ENCODE peak calls at places on chromosome 15, in ten cellular contexts. D, N, A, Z, U, Q, M, L, T and V are unnamed samples.

GRCh38 chr15:100596792-100597191 is 5.2 kb downstream of the LINS1 start:
- DNase-seq in D (peak), N (no peak), A (peak), Z (peak), U (no peak), Q (no peak), M (no peak), L (peak), T (no peak), V (no peak)

GRCh38 chr15:40984963-40985362 is 31.7 kb downstream of the CHAC1 start:
- DNase-seq in D (no peak), N (peak), A (no peak), Z (peak), U (no peak), Q (no peak), M (peak), L (no peak), T (no peak), V (no peak)

GRCh38 chr15:77633134-77633912 is 611 bp upstream of the LINGO1 start:
- DNase-seq in D (peak), N (peak), A (peak), Z (peak), U (peak), Q (peak), M (peak), L (peak), T (peak), V (peak)

GRCh38 chr15:77508541-77509505 is 88.1 kb downstream of the HMG20A start:
- DNase-seq in D (no peak), N (no peak), A (no peak), Z (no peak), U (no peak), Q (no peak), M (peak), L (no peak), T (no peak), V (no peak)

GRCh38 chr15:68666812-68667450 is 88.1 kb downstream of the CORO2B start:
- DNase-seq in D (peak), N (no peak), A (no peak), Z (no peak), U (no peak), Q (no peak), M (no peak), L (no peak), T (no peak), V (no peak)

GRCh38 chr15:94336817-94337537 is 105.6 kb downstream of the MCTP2 start:
- DNase-seq in D (no peak), N (no peak), A (no peak), Z (no peak), U (no peak), Q (no peak), M (no peak), L (no peak), T (no peak), V (no peak)

GRCh38 chr15:98375513-98376360 is 272.6 kb upstream of the IGF1R start:
- DNase-seq in D (peak), N (no peak), A (no peak), Z (no peak), U (no peak), Q (no peak), M (no peak), L (no peak), T (no peak), V (no peak)

GRCh38 chr15:93037341-93038063 is 51.5 kb downstream of the RGMA start:
- DNase-seq in D (peak), N (no peak), A (no peak), Z (peak), U (no peak), Q (no peak), M (no peak), L (no peak), T (peak), V (peak)

GRCh38 chr15:52483712-52484111 is 45.0 kb downstream of the MYO5A start:
- DNase-seq in D (no peak), N (no peak), A (no peak), Z (peak), U (no peak), Q (no peak), M (peak), L (no peak), T (no peak), V (no peak)

GRCh38 chr15:65583701-65584100 is 27.2 kb downstream of the INTS14 start:
- DNase-seq in D (no peak), N (no peak), A (no peak), Z (peak), U (no peak), Q (no peak), M (peak), L (peak), T (no peak), V (no peak)

GRCh38 chr15:34789326-34789725 is 6.0 kb downstream of the ACTC1 start:
- DNase-seq in D (no peak), N (no peak), A (no peak), Z (no peak), U (no peak), Q (no peak), M (no peak), L (no peak), T (peak), V (no peak)

GRCh38 chr15:61682891-61683500 is 377.3 kb downstream of the VPS13C start:
- DNase-seq in D (no peak), N (no peak), A (no peak), Z (no peak), U (no peak), Q (no peak), M (no peak), L (no peak), T (no peak), V (no peak)

GRCh38 chr15:68640791-68641331 is 62.1 kb downstream of the CORO2B start:
- DNase-seq in D (peak), N (no peak), A (no peak), Z (peak), U (no peak), Q (no peak), M (no peak), L (no peak), T (peak), V (no peak)

GRCh38 chr15:99467861-99468460 is 97.8 kb upstream of the MEF2A start:
- DNase-seq in D (no peak), N (no peak), A (no peak), Z (peak), U (no peak), Q (no peak), M (peak), L (no peak), T (no peak), V (no peak)

GRCh38 chr15:99495430-99496301 is 70.1 kb upstream of the MEF2A start:
- DNase-seq in D (no peak), N (no peak), A (no peak), Z (no peak), U (no peak), Q (no peak), M (peak), L (no peak), T (no peak), V (peak)

DNA sequence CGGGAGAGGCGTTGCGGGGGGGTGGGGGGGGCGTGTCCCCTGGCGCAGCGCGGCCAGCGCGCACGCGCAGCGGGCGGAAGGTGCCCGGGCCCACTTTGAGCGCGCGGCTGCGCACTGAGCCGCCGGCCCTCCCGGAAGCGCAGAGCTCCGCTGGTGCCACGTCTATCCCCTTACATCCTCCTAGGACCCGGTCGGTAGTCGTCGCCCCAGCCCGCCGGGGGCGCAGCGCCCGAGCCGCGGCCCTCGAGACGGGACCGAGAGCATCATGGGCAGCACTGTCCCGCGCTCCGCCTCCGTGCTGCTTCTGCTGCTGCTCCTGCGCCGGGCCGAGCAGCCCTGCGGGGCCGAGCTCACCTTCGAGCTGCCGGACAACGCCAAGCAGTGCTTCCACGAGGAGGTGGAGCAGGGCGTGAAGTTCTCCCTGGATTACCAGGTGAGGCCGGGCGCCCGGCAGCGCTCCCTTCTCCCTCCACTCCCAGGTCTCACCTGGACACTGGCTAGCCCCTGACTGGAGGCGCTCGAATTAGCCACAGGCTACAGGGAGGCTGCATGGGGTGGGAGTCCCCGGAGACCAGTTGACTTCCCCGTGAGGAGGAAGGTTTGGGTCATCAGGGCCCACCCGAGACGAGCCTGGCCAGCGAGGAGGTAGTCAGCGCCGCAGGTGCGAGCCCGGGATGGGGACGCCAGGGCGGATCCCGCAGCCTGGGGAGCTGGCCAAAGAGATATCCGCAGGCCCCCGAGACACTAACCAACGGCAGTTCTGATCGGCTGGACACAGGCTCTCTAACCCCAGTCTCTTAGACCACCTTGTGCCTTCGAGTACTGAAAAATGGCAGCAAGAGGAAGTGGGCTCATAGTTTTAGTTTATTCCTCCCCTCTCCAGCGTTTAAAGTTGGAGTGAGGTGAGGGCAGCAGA is at the start of gene TMED3:
- DNase-seq in D (peak), N (peak), A (peak), Z (peak), U (peak), Q (peak), M (peak), L (peak), T (peak), V (no peak)
- TF ChIP-seq CTCF in D (no peak), N (peak), A (peak), Z (no peak), U (peak), Q (no peak), M (peak), L (peak), T (no peak), V (no peak)

DNA sequence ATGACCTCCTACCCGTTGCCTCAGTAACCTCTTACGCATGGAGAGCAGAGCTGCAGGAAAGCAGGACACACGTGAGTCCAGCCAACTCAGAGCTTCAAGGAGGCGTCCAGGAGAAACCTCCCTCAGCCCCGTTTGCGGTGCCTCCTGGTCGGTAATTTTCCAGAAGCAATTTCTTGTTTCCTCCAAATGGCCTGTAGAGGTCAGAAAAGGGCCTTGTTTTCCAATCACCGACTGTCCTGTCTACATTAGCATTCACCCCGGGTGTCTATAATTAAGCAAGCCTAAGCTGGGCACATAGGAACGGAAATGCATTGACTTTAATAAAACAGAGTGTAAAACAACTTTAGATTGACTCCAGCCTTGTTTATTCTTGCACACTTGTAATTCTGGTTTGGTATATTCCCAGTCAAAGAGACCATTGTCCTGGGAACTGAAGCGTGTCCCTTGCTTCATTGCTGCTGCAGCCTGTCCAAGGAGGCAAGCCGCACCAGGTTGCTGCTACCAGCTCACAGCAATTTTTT is 836.2 kb downstream of the AGBL1 start:
- DNase-seq in D (peak), N (peak), A (peak), Z (peak), U (no peak), Q (no peak), M (peak), L (no peak), T (peak), V (no peak)
- TF ChIP-seq CTCF in D (peak), N (peak), A (peak), Z (peak), U (peak), Q (peak), M (peak), L (no peak), T (peak), V (no peak)

GRCh38 chr15:55297315-55297714 is 7.7 kb upstream of the RAB27A start:
- DNase-seq in D (no peak), N (no peak), A (no peak), Z (no peak), U (no peak), Q (no peak), M (no peak), L (no peak), T (no peak), V (no peak)
- TF ChIP-seq CTCF in D (no peak), N (no peak), A (no peak), Z (no peak), U (no peak), Q (no peak), M (no peak), L (no peak), T (no peak), V (no peak)

GRCh38 chr15:70071799-70072198 is 25.9 kb downstream of the TLE3 start:
- DNase-seq in D (no peak), N (no peak), A (no peak), Z (no peak), U (no peak), Q (no peak), M (no peak), L (no peak), T (no peak), V (no peak)

GRCh38 chr15:70078578-70079417 is 18.9 kb downstream of the TLE3 start:
- DNase-seq in D (no peak), N (no peak), A (no peak), Z (no peak), U (no peak), Q (no peak), M (no peak), L (no peak), T (no peak), V (no peak)

GRCh38 chr15:70072479-70072878 is 25.2 kb downstream of the TLE3 start:
- DNase-seq in D (no peak), N (no peak), A (no peak), Z (no peak), U (no peak), Q (no peak), M (no peak), L (no peak), T (no peak), V (no peak)

GRCh38 chr15:70077436-70077835 is 20.3 kb downstream of the TLE3 start:
- DNase-seq in D (no peak), N (no peak), A (no peak), Z (no peak), U (no peak), Q (no peak), M (no peak), L (no peak), T (no peak), V (no peak)

GRCh38 chr15:70074380-70074779 is 23.3 kb downstream of the TLE3 start:
- DNase-seq in D (no peak), N (no peak), A (no peak), Z (no peak), U (no peak), Q (no peak), M (no peak), L (no peak), T (no peak), V (no peak)
- TF ChIP-seq CTCF in D (no peak), N (no peak), A (no peak), Z (no peak), U (no peak), Q (no peak), M (no peak), L (no peak), T (no peak), V (no peak)

DNA sequence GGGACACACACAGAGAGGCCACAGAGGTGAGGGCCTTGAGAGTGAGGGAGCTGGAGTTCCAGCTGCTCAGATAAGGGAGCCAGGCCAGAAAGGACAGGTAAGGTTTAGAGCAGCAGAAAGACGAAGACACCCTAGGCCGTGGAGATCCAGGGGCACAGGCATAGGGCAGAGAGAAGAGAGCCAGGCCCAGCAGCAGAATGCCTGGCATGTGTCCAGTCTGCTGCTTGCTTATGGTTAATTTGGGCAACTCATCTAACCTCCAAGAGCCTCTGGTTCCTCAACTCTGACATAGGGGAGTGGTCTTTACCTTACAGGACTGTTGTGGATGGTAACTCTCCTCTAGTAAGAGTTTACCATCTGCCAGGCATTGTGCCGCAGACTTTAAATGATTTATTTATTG is 35.9 kb downstream of the STARD5 start:
- DNase-seq in D (no peak), N (no peak), A (no peak), Z (no peak), U (no peak), Q (no peak), M (no peak), L (no peak), T (no peak), V (no peak)
- TF ChIP-seq CTCF in D (no peak), N (no peak), A (no peak), Z (no peak), U (no peak), Q (no peak), M (no peak), L (no peak), T (no peak), V (no peak)

DNA sequence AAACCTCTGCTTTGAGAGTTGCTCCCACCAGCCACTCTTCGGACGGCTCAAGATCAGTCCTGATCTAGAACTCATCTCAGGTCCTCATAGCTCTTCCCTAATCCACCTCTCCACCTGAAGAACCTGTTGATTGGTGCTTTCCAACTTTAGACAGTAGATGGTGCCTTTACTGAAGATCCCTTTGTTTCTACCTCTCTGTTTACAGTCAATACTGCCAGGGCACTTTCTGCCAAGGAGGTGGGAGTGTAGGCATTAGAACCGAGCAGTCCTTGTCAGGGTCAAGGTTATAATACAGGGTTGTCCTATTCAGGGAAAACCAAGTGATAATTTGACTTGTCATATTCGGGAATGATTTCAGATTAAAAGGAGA is 1.2 kb downstream of the CGNL1 start:
- DNase-seq in D (no peak), N (no peak), A (no peak), Z (no peak), U (no peak), Q (no peak), M (no peak), L (no peak), T (no peak), V (no peak)
- TF ChIP-seq CTCF in D (no peak), N (no peak), A (no peak), Z (no peak), U (no peak), Q (no peak), M (no peak), L (no peak), T (no peak), V (no peak)